ENCODE peak calls at places on chromosome 18, in six cellular contexts. C is HepG2, Z is HL-60, Y is SK-N-SH, K is K562, V is GM12878. T is an unnamed sample.

GRCh38 chr18:74316257-74317180 is 880 bp downstream of the C18orf63 start:
- DNase-seq in Y (no peak), C (peak), K (no peak), Z (no peak), V (no peak), T (no peak)

GRCh38 chr18:31454066-31454708 is 6.6 kb downstream of the DSG3 start:
- DNase-seq in C (peak), K (no peak), Y (no peak), V (no peak), Z (no peak), T (no peak)

GRCh38 chr18:8701546-8702118 is 3.7 kb upstream of the MTCL1 start:
- DNase-seq in Y (peak), K (no peak), C (peak), V (no peak), Z (no peak), T (no peak)

GRCh38 chr18:65592419-65592818 is 158.4 kb upstream of the CDH7 start:
- DNase-seq in C (no peak), K (no peak), Y (no peak), V (no peak), Z (no peak), T (no peak)

GRCh38 chr18:9753863-9754262 is 45.8 kb downstream of the RAB31 start:
- DNase-seq in Z (no peak), V (no peak), C (no peak), K (no peak), Y (no peak), T (no peak)

GRCh38 chr18:40222736-40223135 is 1732.3 kb upstream of the PIK3C3 start:
- DNase-seq in K (no peak), Y (no peak), Z (no peak), V (no peak), C (no peak), T (no peak)

GRCh38 chr18:5238371-5238758 is 41.3 kb upstream of the AKAIN1 start:
- DNase-seq in Y (peak), Z (no peak), C (peak), K (peak), V (no peak), T (no peak)

GRCh38 chr18:31679806-31680793 is 4.3 kb downstream of the B4GALT6 start:
- DNase-seq in V (no peak), Z (no peak), Y (no peak), K (no peak), C (no peak), T (no peak)

GRCh38 chr18:26765498-26765897 is 100.0 kb downstream of the AQP4 start:
- DNase-seq in Z (no peak), V (no peak), K (no peak), C (no peak), Y (no peak), T (no peak)

GRCh38 chr18:58310517-58310916 is 266.5 kb downstream of the NEDD4L start:
- DNase-seq in Z (no peak), Y (no peak), K (no peak), C (no peak), V (no peak), T (no peak)
- TF ChIP-seq GABPA in Z (no peak), Y (no peak), K (no peak), C (no peak), V (no peak), T (no peak)

GRCh38 chr18:34223164-34223892 is 1.4 kb downstream of the NOL4 start:
- DNase-seq in V (no peak), Z (no peak), K (peak), C (no peak), Y (peak), T (no peak)
- TF ChIP-seq GABPA in V (no peak), Z (no peak), K (no peak), C (no peak), Y (no peak), T (no peak)

GRCh38 chr18:78390348-78390929 is 589.2 kb upstream of the SALL3 start:
- DNase-seq in Z (no peak), C (no peak), K (no peak), V (no peak), Y (no peak), T (no peak)
- TF ChIP-seq GABPA in Z (no peak), C (no peak), K (no peak), V (no peak), Y (no peak), T (no peak)

GRCh38 chr18:79771446-79772107 is 26.2 kb upstream of the KCNG2 start:
- DNase-seq in Y (no peak), K (no peak), Z (no peak), C (no peak), V (no peak), T (no peak)
- TF ChIP-seq GABPA in Y (no peak), K (no peak), Z (no peak), C (no peak), V (no peak), T (no peak)

GRCh38 chr18:76412818-76413565 is 82.0 kb downstream of the ZNF516 start:
- DNase-seq in Z (no peak), V (no peak), K (no peak), C (no peak), Y (no peak), T (no peak)

GRCh38 chr18:76408480-76409067 is 86.5 kb downstream of the ZNF516 start:
- DNase-seq in Z (no peak), K (no peak), Y (no peak), V (no peak), C (no peak), T (no peak)

GRCh38 chr18:76412010-76412817 is 82.8 kb downstream of the ZNF516 start:
- DNase-seq in Z (no peak), K (no peak), Y (no peak), V (no peak), C (no peak), T (no peak)

GRCh38 chr18:76410033-76410432 is 85.0 kb downstream of the ZNF516 start:
- DNase-seq in C (no peak), Y (no peak), V (no peak), Z (no peak), K (no peak), T (no peak)

DNA sequence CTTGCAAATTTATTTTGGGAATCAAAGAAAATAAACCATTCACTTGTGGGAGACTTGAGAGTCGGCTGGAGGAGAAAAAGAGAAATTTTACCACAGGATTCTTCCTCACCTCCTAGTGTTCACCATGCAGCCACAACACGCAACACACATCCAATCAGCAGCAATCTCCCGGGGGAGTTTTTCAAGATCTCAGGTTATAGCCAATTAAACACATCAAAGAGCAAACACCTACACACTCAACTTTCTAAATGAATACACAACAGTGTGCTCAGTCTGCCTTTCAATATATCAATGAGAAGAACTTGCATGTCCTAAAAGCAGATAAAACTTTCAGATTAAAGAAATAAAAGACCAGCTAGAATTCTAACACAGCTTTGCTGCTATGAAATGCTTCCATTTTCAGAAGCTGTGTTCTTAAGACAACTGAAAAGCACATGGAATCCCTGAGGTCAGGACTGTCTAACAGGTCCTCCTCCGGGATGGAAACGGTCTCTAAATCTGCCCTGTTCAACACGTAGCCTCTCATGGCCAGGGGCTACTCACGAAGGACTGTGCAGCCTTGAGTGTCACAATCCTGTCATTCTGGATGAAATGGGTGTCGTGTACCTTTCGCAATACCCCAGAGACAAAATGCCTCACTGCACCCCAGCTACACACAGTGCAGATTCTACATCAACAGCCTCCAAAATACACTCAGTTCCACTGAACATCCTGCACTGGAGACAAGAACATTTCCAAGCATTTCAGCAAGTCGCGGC is 84.2 kb downstream of the ZNF516 start:
- DNase-seq in K (no peak), Z (peak), V (peak), Y (no peak), C (peak), T (no peak)
- TF ChIP-seq GABPA in K (no peak), Z (no peak), V (no peak), Y (no peak), C (no peak), T (no peak)

GRCh38 chr18:59354731-59355130 is 4.3 kb downstream of the LMAN1 start:
- DNase-seq in Y (no peak), C (no peak), V (no peak), Z (no peak), K (no peak), T (no peak)
- TF ChIP-seq GABPA in Y (no peak), C (no peak), V (no peak), Z (no peak), K (no peak), T (no peak)

GRCh38 chr18:44536041-44536440 is 144.6 kb upstream of the SETBP1 start:
- DNase-seq in Y (no peak), K (no peak), V (no peak), Z (no peak), C (no peak), T (no peak)
- TF ChIP-seq GABPA in Y (no peak), K (no peak), V (no peak), Z (no peak), C (no peak), T (no peak)

DNA sequence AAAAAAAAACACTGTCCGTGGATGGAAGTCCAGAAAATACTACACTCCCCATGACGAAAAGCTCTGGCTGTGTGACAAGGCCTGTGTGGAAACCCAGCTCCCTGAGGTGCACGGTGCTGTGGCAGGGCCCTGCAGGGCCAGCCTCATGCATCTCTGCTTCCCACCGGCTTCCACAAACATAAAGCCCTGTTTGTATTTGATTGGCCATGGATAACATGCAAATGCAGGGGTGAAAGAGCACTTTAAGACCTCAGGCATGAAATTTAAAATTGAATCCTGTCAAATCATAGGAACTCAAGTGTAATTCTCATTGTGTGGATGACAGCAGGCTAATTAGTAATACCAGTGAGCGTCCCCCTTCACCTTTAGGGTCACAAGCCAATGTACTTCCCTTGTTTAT is 757.2 kb downstream of the GALR1 start:
- DNase-seq in Z (no peak), V (no peak), Y (no peak), C (no peak), K (no peak), T (no peak)
- TF ChIP-seq GABPA in Z (no peak), V (no peak), Y (no peak), C (no peak), K (no peak), T (no peak)

GRCh38 chr18:6520901-6521300 is 106.2 kb upstream of the L3MBTL4 start:
- DNase-seq in K (no peak), Z (no peak), V (no peak), Y (no peak), C (no peak), T (no peak)

GRCh38 chr18:6525593-6525992 is 110.9 kb upstream of the L3MBTL4 start:
- DNase-seq in K (no peak), V (no peak), Y (no peak), C (no peak), Z (no peak), T (no peak)

GRCh38 chr18:6521804-6522418 is 107.2 kb upstream of the L3MBTL4 start:
- DNase-seq in Y (no peak), K (peak), V (peak), Z (peak), C (peak), T (peak)
- TF ChIP-seq GABPA in Y (no peak), K (no peak), V (no peak), Z (no peak), C (no peak), T (no peak)

T was measured in H1.